ENCODE peak calls at places on chromosomes 7 and 10, in nine cellular contexts. One of them, this sample, is unnamed.

GRCh38 chr7:29328050-29328449 is 133.5 kb downstream of the CHN2 start:
- DNase-seq in NB4: no peak
- DNase-seq in activated CD8-positive, alpha-beta memory T cell treated with anti-CD3 and anti-CD28 coated beads for 1 hour: no peak
- DNase-seq in naive B cell: no peak
- DNase-seq in fibroblast of mammary gland: no peak
- DNase-seq in SK-N-DZ: no peak
- DNase-seq in frontal cortex: no peak
- DNase-seq in esophagus muscularis mucosa: no peak
- DNase-seq in NCI-H2029: peak; percentile 33
- DNase-seq in this sample: no peak

GRCh38 chr7:122791959-122792545 is 89.3 kb upstream of the RNF148 start:
- DNase-seq in esophagus muscularis mucosa: no peak
- DNase-seq in SK-N-DZ: no peak
- DNase-seq in frontal cortex: no peak
- DNase-seq in NCI-H2029: no peak
- DNase-seq in NB4: no peak
- DNase-seq in fibroblast of mammary gland: no peak
- DNase-seq in activated CD8-positive, alpha-beta memory T cell treated with anti-CD3 and anti-CD28 coated beads for 1 hour: no peak
- DNase-seq in naive B cell: no peak
- DNase-seq in this sample: no peak

GRCh38 chr10:122957474-122957873 is 3.4 kb upstream of the C10orf88 start:
- DNase-seq in naive B cell: no peak
- DNase-seq in fibroblast of mammary gland: no peak
- DNase-seq in NB4: no peak
- DNase-seq in SK-N-DZ: no peak
- DNase-seq in frontal cortex: no peak
- DNase-seq in esophagus muscularis mucosa: no peak
- DNase-seq in NCI-H2029: no peak
- DNase-seq in activated CD8-positive, alpha-beta memory T cell treated with anti-CD3 and anti-CD28 coated beads for 1 hour: no peak
- DNase-seq in this sample: no peak

GRCh38 chr7:126501617-126502016 is 751.1 kb downstream of the GRM8 start:
- DNase-seq in SK-N-DZ: no peak
- DNase-seq in naive B cell: no peak
- DNase-seq in NCI-H2029: no peak
- DNase-seq in fibroblast of mammary gland: no peak
- DNase-seq in activated CD8-positive, alpha-beta memory T cell treated with anti-CD3 and anti-CD28 coated beads for 1 hour: no peak
- DNase-seq in esophagus muscularis mucosa: no peak
- DNase-seq in frontal cortex: no peak
- DNase-seq in NB4: no peak
- DNase-seq in this sample: no peak

GRCh38 chr10:118508355-118508754 is 87.1 kb downstream of the PRLHR start:
- DNase-seq in naive B cell: no peak
- DNase-seq in NCI-H2029: no peak
- DNase-seq in frontal cortex: no peak
- DNase-seq in NB4: no peak
- DNase-seq in fibroblast of mammary gland: no peak
- DNase-seq in activated CD8-positive, alpha-beta memory T cell treated with anti-CD3 and anti-CD28 coated beads for 1 hour: no peak
- DNase-seq in esophagus muscularis mucosa: no peak
- DNase-seq in SK-N-DZ: no peak
- DNase-seq in this sample: no peak

GRCh38 chr10:71268247-71268691 is 50.8 kb upstream of the SLC29A3 start:
- DNase-seq in NCI-H2029: no peak
- DNase-seq in activated CD8-positive, alpha-beta memory T cell treated with anti-CD3 and anti-CD28 coated beads for 1 hour: no peak
- DNase-seq in fibroblast of mammary gland: peak; percentile 49
- DNase-seq in esophagus muscularis mucosa: no peak
- DNase-seq in naive B cell: no peak
- DNase-seq in NB4: no peak
- DNase-seq in SK-N-DZ: no peak
- DNase-seq in frontal cortex: no peak
- DNase-seq in this sample: no peak

GRCh38 chr10:50582766-50583762 is 40.7 kb downstream of the SGMS1 start:
- DNase-seq in activated CD8-positive, alpha-beta memory T cell treated with anti-CD3 and anti-CD28 coated beads for 1 hour: no peak
- DNase-seq in NB4: no peak
- DNase-seq in SK-N-DZ: no peak
- DNase-seq in frontal cortex: no peak
- DNase-seq in NCI-H2029: no peak
- DNase-seq in esophagus muscularis mucosa: no peak
- DNase-seq in naive B cell: no peak
- DNase-seq in fibroblast of mammary gland: peak; percentile 40
- DNase-seq in this sample: no peak

GRCh38 chr10:33155720-33156638 is 178.5 kb downstream of the NRP1 start:
- DNase-seq in naive B cell: peak; percentile 30
- DNase-seq in NCI-H2029: no peak
- DNase-seq in frontal cortex: no peak
- DNase-seq in esophagus muscularis mucosa: no peak
- DNase-seq in activated CD8-positive, alpha-beta memory T cell treated with anti-CD3 and anti-CD28 coated beads for 1 hour: no peak
- DNase-seq in SK-N-DZ: peak; percentile 14
- DNase-seq in fibroblast of mammary gland: peak; percentile 88
- DNase-seq in NB4: peak; percentile 23
- DNase-seq in this sample: no peak

GRCh38 chr7:91286432-91286831 is 22.2 kb downstream of the FZD1 start:
- DNase-seq in activated CD8-positive, alpha-beta memory T cell treated with anti-CD3 and anti-CD28 coated beads for 1 hour: no peak
- DNase-seq in esophagus muscularis mucosa: no peak
- DNase-seq in frontal cortex: no peak
- DNase-seq in NCI-H2029: peak; percentile 52
- DNase-seq in NB4: no peak
- DNase-seq in fibroblast of mammary gland: no peak
- DNase-seq in SK-N-DZ: peak; percentile 57
- DNase-seq in naive B cell: no peak
- DNase-seq in this sample: no peak

GRCh38 chr7:77199008-77199966 is at the start of gene FGL2:
- DNase-seq in frontal cortex: no peak
- DNase-seq in fibroblast of mammary gland: peak; percentile 50
- DNase-seq in NCI-H2029: no peak
- DNase-seq in naive B cell: peak; percentile 6
- DNase-seq in NB4: peak; percentile 71
- DNase-seq in esophagus muscularis mucosa: no peak
- DNase-seq in SK-N-DZ: no peak
- DNase-seq in activated CD8-positive, alpha-beta memory T cell treated with anti-CD3 and anti-CD28 coated beads for 1 hour: no peak
- DNase-seq in this sample: peak; percentile 52

GRCh38 chr10:97887399-97887798 is 37.8 kb downstream of the GOLGA7B start:
- DNase-seq in naive B cell: no peak
- DNase-seq in NB4: peak; percentile 29
- DNase-seq in esophagus muscularis mucosa: no peak
- DNase-seq in NCI-H2029: no peak
- DNase-seq in frontal cortex: no peak
- DNase-seq in fibroblast of mammary gland: no peak
- DNase-seq in activated CD8-positive, alpha-beta memory T cell treated with anti-CD3 and anti-CD28 coated beads for 1 hour: no peak
- DNase-seq in SK-N-DZ: no peak
- DNase-seq in this sample: no peak

GRCh38 chr10:99276848-99277486 is 41.3 kb upstream of the HPSE2 start:
- DNase-seq in NCI-H2029: no peak
- DNase-seq in esophagus muscularis mucosa: no peak
- DNase-seq in SK-N-DZ: no peak
- DNase-seq in activated CD8-positive, alpha-beta memory T cell treated with anti-CD3 and anti-CD28 coated beads for 1 hour: no peak
- DNase-seq in NB4: peak; percentile 56
- DNase-seq in fibroblast of mammary gland: peak; percentile 43
- DNase-seq in naive B cell: no peak
- DNase-seq in frontal cortex: no peak
- DNase-seq in this sample: no peak

GRCh38 chr7:43475983-43476382 is 106.9 kb upstream of the STK17A start:
- DNase-seq in NB4: no peak
- DNase-seq in naive B cell: no peak
- DNase-seq in fibroblast of mammary gland: no peak
- DNase-seq in frontal cortex: no peak
- DNase-seq in esophagus muscularis mucosa: no peak
- DNase-seq in activated CD8-positive, alpha-beta memory T cell treated with anti-CD3 and anti-CD28 coated beads for 1 hour: no peak
- DNase-seq in NCI-H2029: no peak
- DNase-seq in SK-N-DZ: no peak
- DNase-seq in this sample: no peak

GRCh38 chr10:101070098-101070497 is 8.3 kb downstream of the KAZALD1 start:
- DNase-seq in activated CD8-positive, alpha-beta memory T cell treated with anti-CD3 and anti-CD28 coated beads for 1 hour: no peak
- DNase-seq in NCI-H2029: no peak
- DNase-seq in esophagus muscularis mucosa: no peak
- DNase-seq in SK-N-DZ: no peak
- DNase-seq in naive B cell: no peak
- DNase-seq in frontal cortex: no peak
- DNase-seq in fibroblast of mammary gland: peak; percentile 27
- DNase-seq in NB4: no peak
- DNase-seq in this sample: no peak